ENCODE peak calls at places on chromosomes 1 and 21, in eight cellular contexts. L is suprapubic skin, T is endothelial cell of umbilical vein, F is HepG2, P is adrenal gland, B is breast epithelium, V is testis, R is upper lobe of left lung. N is an unnamed sample. For H3K4me1, the result is how much of the 10 kb centered on the place peaks cover.

GRCh38 chr21:37903396-37903795 is 12.9 kb downstream of the KCNJ6 start:
- DNase-seq in L (no peak), R (no peak), B (no peak), T (no peak), F (no peak), V (no peak), P (no peak), N (no peak)

GRCh38 chr1:197725044-197725443 is 50.2 kb downstream of the DENND1B start:
- DNase-seq in B (no peak), F (peak), R (no peak), V (no peak), T (peak), P (no peak), L (no peak), N (no peak)

GRCh38 chr1:36576118-36576517 is 93.4 kb upstream of the CSF3R start:
- DNase-seq in T (peak), V (peak), B (no peak), R (peak), F (peak), L (no peak), P (peak), N (no peak)

GRCh38 chr21:41684381-41685245 is 82.2 kb downstream of the RIPK4 start:
- DNase-seq in B (no peak), T (no peak), L (no peak), R (peak), V (no peak), F (peak), P (no peak), N (no peak)

GRCh38 chr1:203573730-203574129 is 52.9 kb upstream of the ATP2B4 start:
- DNase-seq in R (no peak), T (no peak), F (no peak), P (no peak), B (no peak), V (no peak), L (no peak), N (no peak)

GRCh38 chr1:229271448-229272120 is 673 bp downstream of the RAB4A start:
- DNase-seq in P (no peak), B (no peak), F (peak), T (peak), L (no peak), R (no peak), V (peak), N (no peak)

GRCh38 chr1:212161231-212161781 is 123.9 kb upstream of the PPP2R5A start:
- DNase-seq in T (peak), L (no peak), B (peak), R (no peak), P (peak), V (no peak), F (no peak), N (no peak)

GRCh38 chr21:42534361-42534900 is 20.8 kb downstream of the SLC37A1 start:
- DNase-seq in F (no peak), P (peak), T (no peak), L (peak), R (peak), B (no peak), V (no peak), N (no peak)

GRCh38 chr1:227999056-227999930 is 7.5 kb upstream of the WNT3A start:
- DNase-seq in T (peak), F (peak), V (peak), R (peak), B (peak), L (peak), P (peak), N (no peak)

GRCh38 chr1:231016234-231016633 is 23.8 kb downstream of the FAM89A start:
- DNase-seq in P (no peak), L (no peak), T (no peak), B (no peak), F (no peak), V (no peak), R (no peak), N (no peak)

GRCh38 chr1:169696273-169697100 is 14.9 kb downstream of the SELL start:
- DNase-seq in T (peak), R (no peak), F (no peak), L (no peak), P (no peak), V (no peak), B (no peak), N (no peak)
- H3K4me1 ChIP-seq in T (under half), R (under half), F (under half), L (under half), P (under half), V (under half), B (under half), N (under half)

GRCh38 chr1:165597883-165598675 is 33.0 kb upstream of the MGST3 start:
- DNase-seq in R (peak), T (peak), V (peak), P (peak), B (peak), L (peak), F (peak), N (peak)
- TF ChIP-seq POLR2A in R (no peak), T (no peak), V (no peak), P (no peak), B (no peak), L (no peak), F (no peak), N (no peak)

DNA sequence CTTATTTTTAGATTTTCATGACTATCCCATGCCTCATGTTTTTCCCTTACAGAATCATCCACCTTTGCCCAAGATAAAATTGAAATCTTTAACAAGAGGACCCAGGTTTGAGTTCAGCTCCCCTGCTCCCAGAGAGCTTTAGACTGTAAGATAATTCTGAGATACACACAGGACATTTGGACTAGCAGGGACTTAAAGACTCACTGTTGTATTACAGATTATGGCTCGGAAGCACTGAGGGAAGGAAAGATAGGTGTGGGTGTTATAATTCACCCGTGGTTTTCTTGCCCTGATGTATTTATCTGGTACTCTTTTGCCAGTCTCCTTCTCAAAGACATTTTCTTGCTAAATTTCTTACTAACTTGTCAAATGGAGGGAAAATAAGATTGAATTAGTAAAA is 149.7 kb downstream of the DHRS3 start:
- DNase-seq in B (no peak), P (no peak), L (no peak), T (no peak), V (no peak), F (no peak), R (no peak), N (no peak)
- H3K4me1 ChIP-seq in B (under half), P (under half), L (under half), T (under half), V (under half), F (under half), R (under half), N (half or more)

DNA sequence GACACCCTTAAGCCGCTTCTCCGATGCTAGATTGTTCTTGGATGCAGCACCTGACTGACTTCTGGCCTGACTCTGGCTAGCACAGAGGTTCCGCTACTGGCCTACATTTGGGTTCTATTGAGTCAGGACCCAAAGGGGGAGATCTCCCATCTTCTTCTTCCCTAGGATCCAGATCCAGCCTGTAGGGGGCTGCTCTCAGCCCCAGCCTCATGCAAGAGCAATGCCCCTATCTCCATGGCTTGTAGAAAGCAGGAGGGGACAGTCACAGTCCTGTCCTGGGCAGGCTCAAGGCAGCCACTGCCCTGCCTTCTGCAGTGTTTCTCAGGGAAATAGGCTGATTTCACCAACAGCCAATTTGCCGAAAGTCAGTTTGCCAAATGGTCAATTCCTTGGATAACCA is 6.3 kb upstream of the ADAR start:
- DNase-seq in B (no peak), R (no peak), V (no peak), T (no peak), P (no peak), F (peak), L (no peak), N (no peak)
- TF ChIP-seq POLR2A in B (no peak), R (no peak), V (no peak), T (no peak), P (no peak), F (no peak), L (no peak), N (no peak)

DNA sequence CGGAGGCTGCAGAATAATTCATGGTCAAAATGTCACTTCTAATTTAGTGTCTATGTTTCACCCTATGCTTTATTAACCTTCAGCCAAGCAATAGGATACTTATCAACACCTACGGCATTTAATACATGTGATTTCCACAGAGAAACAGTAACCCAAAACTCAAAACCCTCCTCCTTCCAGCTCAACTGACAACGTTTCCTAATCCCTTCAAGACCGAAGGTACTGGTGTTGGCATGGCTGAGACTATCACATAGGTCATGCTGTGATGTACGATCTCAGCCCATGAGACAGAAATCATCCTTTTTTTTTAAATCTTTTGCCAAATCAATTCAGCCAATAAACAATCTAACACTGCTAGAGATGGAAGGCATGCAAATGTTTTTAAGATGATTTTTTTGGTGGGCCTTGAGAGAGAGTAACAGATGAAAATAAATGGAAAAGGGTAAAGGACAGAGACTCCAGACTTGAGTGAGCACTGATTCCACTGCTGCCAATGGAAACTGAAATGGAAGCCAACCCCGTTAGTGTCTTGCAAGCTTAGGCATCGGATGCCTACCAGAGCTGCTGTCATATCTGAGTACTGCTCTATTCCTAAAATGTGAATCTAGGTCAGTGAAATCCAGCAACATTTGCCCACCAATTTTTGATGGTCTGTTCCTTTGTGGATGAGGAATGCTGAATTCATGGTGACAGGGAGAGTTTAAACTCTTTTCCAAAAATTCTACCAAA is 63.4 kb upstream of the BCL10 start:
- DNase-seq in B (no peak), T (no peak), F (no peak), L (no peak), V (no peak), P (no peak), R (no peak), N (no peak)
- H3K4me1 ChIP-seq in B (under half), T (half or more), F (under half), L (under half), V (under half), P (under half), R (under half), N (under half)

DNA sequence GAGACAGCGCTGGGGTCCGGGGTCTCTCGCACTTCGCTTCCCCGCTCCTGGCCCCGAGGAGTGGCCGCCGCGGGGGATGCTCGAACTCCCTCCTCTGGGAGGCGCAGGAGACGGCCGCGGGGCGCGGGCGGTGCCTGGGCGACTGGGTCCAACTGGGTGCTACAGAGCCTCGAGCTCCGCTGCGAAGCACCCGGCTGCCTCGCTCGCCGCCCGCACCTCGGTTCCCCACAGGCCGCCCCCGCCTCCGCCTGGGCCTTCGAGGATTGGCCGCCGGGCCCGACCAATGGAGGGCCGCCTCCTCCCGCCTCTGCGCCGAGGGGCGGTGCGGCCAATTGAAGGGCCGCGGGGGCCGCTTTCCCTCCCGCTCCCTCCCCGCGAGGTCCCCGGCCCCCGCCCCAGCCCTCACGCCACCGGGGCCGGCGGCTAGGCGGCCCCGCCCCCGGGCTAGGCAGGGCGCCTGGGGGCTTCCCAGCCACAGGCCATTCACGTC is at the start of gene CNN3:
- DNase-seq in T (peak), B (peak), P (peak), L (peak), F (peak), R (peak), V (peak), N (no peak)
- TF ChIP-seq POLR2A in T (peak), B (peak), P (peak), L (peak), F (peak), R (peak), V (peak), N (peak)

DNA sequence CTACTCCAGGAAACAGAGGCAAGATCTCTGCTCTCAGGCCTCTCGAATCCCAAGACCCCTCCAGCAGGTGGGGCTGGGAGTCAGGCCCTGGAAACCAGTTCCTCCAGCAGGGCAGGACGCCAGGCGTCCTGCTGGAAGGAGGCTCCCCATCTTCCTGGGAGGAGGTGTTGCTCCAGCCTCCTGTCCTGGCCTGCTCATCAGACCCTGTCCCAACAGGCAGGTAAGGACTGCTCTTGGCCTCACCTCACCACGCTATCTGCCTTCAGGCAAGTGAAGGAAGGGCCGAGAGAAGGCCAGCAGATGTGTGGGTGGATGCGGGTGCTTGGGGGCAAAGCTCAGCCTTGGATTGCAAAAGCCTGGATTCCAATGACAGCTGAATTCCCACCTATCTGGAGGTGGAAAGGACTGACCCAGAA is 82.9 kb downstream of the SSBP3 start:
- DNase-seq in R (peak), V (no peak), T (no peak), B (peak), F (peak), L (no peak), P (no peak), N (no peak)
- H3K4me1 ChIP-seq in R (half or more), V (half or more), T (under half), B (under half), F (under half), L (half or more), P (half or more), N (half or more)

DNA sequence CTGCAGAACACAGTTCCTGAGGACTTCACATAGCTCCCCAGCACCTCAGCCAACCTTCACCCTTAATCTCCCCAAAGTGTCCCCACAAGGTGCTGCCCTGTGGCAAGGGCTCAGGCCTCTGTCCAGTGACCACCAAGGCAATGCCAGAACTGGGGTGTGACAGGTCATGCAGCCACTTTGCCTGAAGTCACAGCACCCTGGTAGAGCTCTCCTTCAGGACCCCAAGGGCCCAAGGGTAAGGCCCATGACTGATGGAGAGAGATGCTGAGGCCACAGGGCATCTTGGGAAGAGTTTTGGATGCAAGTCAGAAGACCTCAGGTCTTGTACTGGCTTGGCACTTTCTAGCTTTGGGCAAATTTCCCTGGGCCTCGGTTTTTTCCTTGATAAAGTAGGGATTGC is 783 bp upstream of the FCMR start:
- DNase-seq in R (no peak), L (no peak), P (no peak), F (no peak), T (no peak), V (no peak), B (no peak), N (no peak)
- TF ChIP-seq POLR2A in R (no peak), L (no peak), P (no peak), F (no peak), T (no peak), V (no peak), B (no peak), N (no peak)

DNA sequence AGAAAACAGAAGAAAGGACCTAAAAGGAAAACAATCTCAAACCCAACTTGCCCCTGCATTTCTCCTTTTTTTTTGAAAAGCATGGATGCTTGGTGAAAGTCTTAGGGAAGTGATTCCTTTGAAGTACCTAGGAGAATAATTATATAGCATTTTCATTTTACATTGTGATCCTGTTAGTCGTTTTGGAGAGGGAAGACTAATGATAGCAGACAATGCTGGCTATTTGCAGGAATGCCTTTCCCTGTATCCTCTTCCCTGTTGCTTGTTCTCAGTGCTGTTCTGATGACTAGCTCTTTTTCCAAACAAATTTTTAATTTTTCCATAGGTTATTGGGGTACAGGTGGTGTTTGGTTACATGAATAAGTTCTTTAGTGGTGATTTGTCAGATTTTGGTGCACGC is 53.9 kb downstream of the LAMC1 start:
- DNase-seq in V (no peak), R (no peak), P (no peak), T (no peak), L (no peak), B (no peak), F (no peak), N (no peak)
- H3K4me1 ChIP-seq in V (under half), R (under half), P (half or more), T (under half), L (under half), B (under half), F (half or more), N (under half)

N was measured in esophagus squamous epithelium.